ENCODE peak calls at places on chromosomes 2 and 18, in eight cellular contexts. N is GM20000; X is adrenal gland; E is choroid plexus epithelial cell; Y is CD4-positive, alpha-beta T cell; F is CD8-positive, alpha-beta T cell; J is A549; P is right lobe of liver. K is an unnamed sample.

GRCh38 chr2:31980674-31981356 is 30.0 kb downstream of the MEMO1 start:
- DNase-seq in N (peak; percentile 77), X (no peak), E (peak; percentile 76), Y (no peak), F (no peak), J (peak; percentile 48), P (no peak), K (no peak)

GRCh38 chr2:175883586-175884194 is 118.4 kb downstream of the LNPK start:
- DNase-seq in N (no peak), X (no peak), E (no peak), Y (no peak), F (no peak), J (no peak), P (no peak), K (no peak)

GRCh38 chr2:181887056-181887455 is 4.5 kb upstream of the ITPRID2 start:
- DNase-seq in N (no peak), X (no peak), E (no peak), Y (no peak), F (no peak), J (no peak), P (no peak), K (no peak)

GRCh38 chr2:214543386-214543955 is 132.6 kb downstream of the VWC2L start:
- DNase-seq in N (no peak), X (no peak), E (peak; percentile 60), Y (no peak), F (no peak), J (no peak), P (no peak), K (no peak)

GRCh38 chr2:26327291-26328272 is 18.4 kb upstream of the SELENOI start:
- DNase-seq in N (no peak), X (no peak), E (peak; percentile 83), Y (no peak), F (no peak), J (no peak), P (no peak), K (no peak)

GRCh38 chr2:43340945-43341356 is 114.5 kb upstream of the ZFP36L2 start:
- DNase-seq in N (no peak), X (no peak), E (peak; percentile 77), Y (no peak), F (no peak), J (peak; percentile 12), P (no peak), K (no peak)

GRCh38 chr2:175931751-175932295 is 70.2 kb downstream of the LNPK start:
- DNase-seq in N (no peak), X (no peak), E (peak; percentile 21), Y (no peak), F (no peak), J (no peak), P (no peak), K (no peak)

GRCh38 chr2:237165405-237166276 is 80.0 kb downstream of the COPS8 start:
- DNase-seq in N (no peak), X (no peak), E (peak; percentile 72), Y (no peak), F (no peak), J (peak; percentile 35), P (no peak), K (no peak)

GRCh38 chr2:119233326-119234020 is 9.8 kb downstream of the STEAP3 start:
- DNase-seq in N (peak; percentile 68), X (no peak), E (peak; percentile 72), Y (no peak), F (no peak), J (no peak), P (no peak), K (no peak)

GRCh38 chr2:148999451-148999891 is 39.0 kb upstream of the LYPD6B start:
- DNase-seq in N (no peak), X (no peak), E (no peak), Y (no peak), F (no peak), J (no peak), P (no peak), K (no peak)

GRCh38 chr18:32920796-32921787 is 148.3 kb upstream of the KLHL14 start:
- DNase-seq in N (no peak), X (peak; percentile 19), E (peak; percentile 97), Y (no peak), F (no peak), J (peak; percentile 42), P (no peak), K (no peak)

GRCh38 chr2:126864861-126865260 is 33.8 kb upstream of the TEX51 start:
- DNase-seq in N (no peak), X (no peak), E (no peak), Y (no peak), F (no peak), J (peak; percentile 20), P (no peak), K (no peak)

GRCh38 chr2:216372761-216373291 is 543 bp upstream of the MARCHF4 start:
- DNase-seq in N (no peak), X (no peak), E (peak; percentile 83), Y (no peak), F (no peak), J (peak; percentile 56), P (no peak), K (no peak)

GRCh38 chr2:201786471-201786870 is 5.7 kb upstream of the ALS2 start:
- DNase-seq in N (no peak), X (no peak), E (no peak), Y (no peak), F (no peak), J (no peak), P (no peak), K (no peak)

GRCh38 chr2:33196700-33197099 is 249.9 kb downstream of the LTBP1 start:
- DNase-seq in N (no peak), X (no peak), E (no peak), Y (no peak), F (no peak), J (no peak), P (no peak), K (no peak)

GRCh38 chr2:42105330-42106256 is 57.8 kb downstream of the PKDCC start:
- DNase-seq in N (peak; percentile 67), X (peak; percentile 55), E (peak; percentile 45), Y (peak; percentile 82), F (peak; percentile 80), J (no peak), P (peak; percentile 74), K (peak; percentile 81)

DNA sequence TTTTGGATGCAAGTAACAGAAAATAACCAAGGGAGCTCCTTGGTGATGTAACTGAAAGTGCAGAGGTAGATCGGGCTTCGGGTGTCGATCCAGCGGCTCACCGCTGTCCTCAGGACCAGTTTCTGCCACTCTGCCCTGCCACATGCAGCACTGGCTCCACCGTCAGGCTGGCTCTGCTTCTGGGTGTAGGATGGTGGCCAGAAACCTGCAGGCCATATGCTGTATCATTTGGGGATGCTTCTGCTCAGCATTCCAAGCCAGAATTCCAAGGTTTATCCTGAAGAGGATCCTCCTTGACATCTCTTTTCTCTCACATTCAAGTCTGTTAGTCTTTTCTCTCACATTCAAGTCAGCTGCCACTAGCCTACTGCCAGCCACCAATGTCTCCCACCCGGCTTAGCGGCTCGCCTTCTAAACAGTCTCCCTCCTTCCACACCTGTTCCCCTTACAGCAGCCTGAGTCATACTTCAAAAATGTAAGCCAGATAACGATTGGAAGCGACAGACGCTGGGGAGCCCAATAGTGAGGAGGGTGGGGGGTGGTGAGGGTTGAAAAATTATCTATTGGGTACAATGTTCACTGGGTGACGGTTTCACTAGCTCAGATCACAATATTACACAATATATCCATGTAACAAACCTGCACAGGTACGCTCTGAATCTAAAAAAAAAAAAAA is 38.6 kb upstream of the SP3 start:
- DNase-seq in N (no peak), X (no peak), E (no peak), Y (no peak), F (no peak), J (no peak), P (peak; percentile 79), K (no peak)
- TF ChIP-seq CTCF in N (no peak), X (no peak), E (no peak), Y (no peak), F (no peak), J (no peak), P (peak; percentile 54), K (no peak)

GRCh38 chr2:46769809-46770208 is 145.8 kb downstream of the MCFD2 start:
- DNase-seq in N (no peak), X (no peak), E (no peak), Y (no peak), F (no peak), J (peak; percentile 41), P (no peak), K (no peak)
- TF ChIP-seq CTCF in N (no peak), X (peak; percentile 23), E (peak; percentile 14), Y (no peak), F (no peak), J (peak; percentile 45), P (peak; percentile 27), K (peak; percentile 10)

DNA sequence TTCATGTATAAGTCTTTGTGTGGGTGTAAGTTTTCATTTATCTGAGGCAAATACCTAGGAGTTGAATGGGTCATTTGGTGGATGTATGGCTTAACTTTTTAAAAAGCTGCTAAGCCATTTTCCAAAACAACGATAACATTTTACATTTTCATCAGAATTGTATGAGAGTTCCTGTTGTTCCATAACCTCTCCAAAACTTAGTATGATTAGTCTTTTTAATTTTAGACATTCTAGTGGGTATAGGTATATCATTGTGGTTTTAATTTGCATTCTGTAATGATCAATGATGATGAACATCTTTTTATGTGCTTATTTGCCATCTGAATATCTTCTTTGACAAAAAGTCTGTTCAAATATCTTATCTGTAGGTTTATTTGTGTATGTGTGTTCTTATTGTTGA is 74.4 kb upstream of the UGP2 start:
- DNase-seq in N (no peak), X (no peak), E (no peak), Y (no peak), F (no peak), J (no peak), P (no peak), K (no peak)
- TF ChIP-seq CTCF in N (no peak), X (no peak), E (no peak), Y (no peak), F (no peak), J (no peak), P (no peak), K (no peak)

GRCh38 chr2:233035426-233036161 is 3.1 kb downstream of the NEU2 start:
- DNase-seq in N (no peak), X (no peak), E (no peak), Y (no peak), F (no peak), J (no peak), P (no peak), K (no peak)

GRCh38 chr2:233033672-233034071 is 1.2 kb downstream of the NEU2 start:
- DNase-seq in N (no peak), X (no peak), E (no peak), Y (no peak), F (no peak), J (no peak), P (no peak), K (no peak)

GRCh38 chr2:233037078-233037477 is 4.6 kb downstream of the NEU2 start:
- DNase-seq in N (no peak), X (no peak), E (peak; percentile 51), Y (no peak), F (no peak), J (no peak), P (no peak), K (no peak)

GRCh38 chr2:233034091-233034882 is 1.8 kb downstream of the NEU2 start:
- DNase-seq in N (no peak), X (no peak), E (no peak), Y (no peak), F (no peak), J (no peak), P (no peak), K (no peak)

GRCh38 chr2:233036162-233036838 is 3.8 kb downstream of the NEU2 start:
- DNase-seq in N (no peak), X (no peak), E (no peak), Y (no peak), F (no peak), J (no peak), P (no peak), K (no peak)
- TF ChIP-seq CTCF in N (no peak), X (no peak), E (no peak), Y (no peak), F (no peak), J (no peak), P (no peak), K (no peak)

K was measured in upper lobe of right lung.